ENCODE peak calls at places on chromosomes 4 and X, in four cellular contexts. One of them, this sample, is unnamed.

GRCh38 chrX:130103605-130104004 is 6.7 kb downstream of the ELF4 start:
- DNase-seq in GM12878: no peak
- DNase-seq in K562: no peak
- DNase-seq in HepG2: no peak
- DNase-seq in this sample: no peak

GRCh38 chr4:123380728-123381716 is 15.6 kb upstream of the SPRY1 start:
- DNase-seq in GM12878: no peak
- DNase-seq in K562: no peak
- DNase-seq in HepG2: no peak
- DNase-seq in this sample: no peak

GRCh38 chr4:6747690-6748068 is 31.7 kb downstream of the BLOC1S4 start:
- DNase-seq in GM12878: no peak
- DNase-seq in K562: no peak
- DNase-seq in HepG2: no peak
- DNase-seq in this sample: no peak

GRCh38 chrX:135112096-135112729 is 8.1 kb downstream of the ETDB start:
- DNase-seq in GM12878: no peak
- DNase-seq in K562: peak; percentile 41
- DNase-seq in HepG2: no peak
- DNase-seq in this sample: peak; percentile 32

GRCh38 chrX:13023526-13024469 is 20.6 kb downstream of the FAM9C start:
- DNase-seq in GM12878: no peak
- DNase-seq in K562: no peak
- DNase-seq in HepG2: no peak
- DNase-seq in this sample: no peak

GRCh38 chrX:129318375-129318774 is 204.9 kb downstream of the SMARCA1 start:
- DNase-seq in GM12878: no peak
- DNase-seq in K562: peak; percentile 1
- DNase-seq in HepG2: peak; percentile 21
- DNase-seq in this sample: peak; percentile 15

GRCh38 chr4:7124643-7125442 is 57.0 kb upstream of the GRPEL1 start:
- DNase-seq in GM12878: no peak
- DNase-seq in K562: peak; percentile 34
- DNase-seq in HepG2: peak; percentile 8
- DNase-seq in this sample: no peak

GRCh38 chr4:135418353-135418752 is 1216.8 kb upstream of the PABPC4L start:
- DNase-seq in GM12878: no peak
- DNase-seq in K562: no peak
- DNase-seq in HepG2: peak; percentile 3
- DNase-seq in this sample: peak; percentile 37

GRCh38 chr4:15653864-15654391 is 1.2 kb downstream of the FBXL5 start:
- DNase-seq in GM12878: no peak
- DNase-seq in K562: peak; percentile 80
- DNase-seq in HepG2: peak; percentile 31
- DNase-seq in this sample: no peak

GRCh38 chr4:2424581-2424980 is 5.8 kb downstream of the CFAP99 start:
- DNase-seq in GM12878: no peak
- DNase-seq in K562: no peak
- DNase-seq in HepG2: no peak
- DNase-seq in this sample: no peak

GRCh38 chr4:5956285-5957021 is 61.8 kb downstream of the C4orf50 start:
- DNase-seq in GM12878: no peak
- DNase-seq in K562: no peak
- DNase-seq in HepG2: peak; percentile 11
- DNase-seq in this sample: no peak

GRCh38 chrX:123878177-123878576 is 18.3 kb downstream of the XIAP start:
- DNase-seq in GM12878: no peak
- DNase-seq in K562: no peak
- DNase-seq in HepG2: no peak
- DNase-seq in this sample: no peak

GRCh38 chr4:7769936-7770674 is 169.6 kb downstream of the AFAP1 start:
- DNase-seq in GM12878: no peak
- DNase-seq in K562: no peak
- DNase-seq in HepG2: peak; percentile 53
- DNase-seq in this sample: no peak

GRCh38 chr4:78922207-78922606 is 17.0 kb downstream of the PAQR3 start:
- DNase-seq in GM12878: no peak
- DNase-seq in K562: no peak
- DNase-seq in HepG2: no peak
- DNase-seq in this sample: no peak

GRCh38 chr4:94690851-94691254 is 66.9 kb upstream of the BMPR1B start:
- DNase-seq in GM12878: no peak
- DNase-seq in K562: no peak
- DNase-seq in HepG2: no peak
- DNase-seq in this sample: no peak

GRCh38 chr4:47337893-47338292 is 125.6 kb downstream of the COMMD8 start:
- DNase-seq in GM12878: no peak
- DNase-seq in K562: no peak
- DNase-seq in HepG2: no peak
- DNase-seq in this sample: no peak

GRCh38 chrX:135421932-135422809 is at the start of gene SMIM10L2A:
- DNase-seq in GM12878: no peak
- DNase-seq in K562: no peak
- DNase-seq in HepG2: no peak
- DNase-seq in this sample: no peak

GRCh38 chrX:99795495-99795894 is 614.6 kb downstream of the PCDH19 start:
- DNase-seq in GM12878: no peak
- DNase-seq in K562: no peak
- DNase-seq in HepG2: no peak
- DNase-seq in this sample: no peak

GRCh38 chr4:4969298-4969697 is 50.0 kb downstream of the CYTL1 start:
- DNase-seq in GM12878: no peak
- DNase-seq in K562: peak; percentile 20
- DNase-seq in HepG2: no peak
- DNase-seq in this sample: peak; percentile 22

GRCh38 chrX:69551421-69552009 is 47.4 kb downstream of the NALF2 start:
- DNase-seq in GM12878: no peak
- DNase-seq in K562: no peak
- DNase-seq in HepG2: peak; percentile 28
- DNase-seq in this sample: no peak

GRCh38 chr4:118716304-118716703 is 31.1 kb downstream of the METTL14 start:
- DNase-seq in GM12878: no peak
- DNase-seq in K562: no peak
- DNase-seq in HepG2: no peak
- DNase-seq in this sample: no peak

GRCh38 chr4:155569960-155570515 is 96.6 kb upstream of the GUCY1A1 start:
- DNase-seq in GM12878: no peak
- DNase-seq in K562: no peak
- DNase-seq in HepG2: no peak
- DNase-seq in this sample: no peak

GRCh38 chr4:147325566-147325965 is 155.3 kb upstream of the EDNRA start:
- DNase-seq in GM12878: no peak
- DNase-seq in K562: no peak
- DNase-seq in HepG2: no peak
- DNase-seq in this sample: no peak

GRCh38 chr4:187176261-187176910 is 452.7 kb upstream of the FAT1 start:
- DNase-seq in GM12878: no peak
- DNase-seq in K562: no peak
- DNase-seq in HepG2: no peak
- DNase-seq in this sample: no peak

GRCh38 chr4:168908093-168908492 is 102.0 kb downstream of the CBR4 start:
- DNase-seq in GM12878: no peak
- DNase-seq in K562: no peak
- DNase-seq in HepG2: no peak
- DNase-seq in this sample: no peak

GRCh38 chrX:11438767-11439166 is 145.6 kb downstream of the AMELX start:
- DNase-seq in GM12878: no peak
- DNase-seq in K562: no peak
- DNase-seq in HepG2: no peak
- DNase-seq in this sample: no peak

GRCh38 chrX:11435568-11435967 is 142.4 kb downstream of the AMELX start:
- DNase-seq in GM12878: no peak
- DNase-seq in K562: no peak
- DNase-seq in HepG2: no peak
- DNase-seq in this sample: no peak

GRCh38 chrX:11434607-11435006 is 141.4 kb downstream of the AMELX start:
- DNase-seq in GM12878: no peak
- DNase-seq in K562: no peak
- DNase-seq in HepG2: no peak
- DNase-seq in this sample: no peak

GRCh38 chrX:11438380-11438723 is 145.1 kb downstream of the AMELX start:
- DNase-seq in GM12878: no peak
- DNase-seq in K562: no peak
- DNase-seq in HepG2: no peak
- DNase-seq in this sample: no peak

DNA sequence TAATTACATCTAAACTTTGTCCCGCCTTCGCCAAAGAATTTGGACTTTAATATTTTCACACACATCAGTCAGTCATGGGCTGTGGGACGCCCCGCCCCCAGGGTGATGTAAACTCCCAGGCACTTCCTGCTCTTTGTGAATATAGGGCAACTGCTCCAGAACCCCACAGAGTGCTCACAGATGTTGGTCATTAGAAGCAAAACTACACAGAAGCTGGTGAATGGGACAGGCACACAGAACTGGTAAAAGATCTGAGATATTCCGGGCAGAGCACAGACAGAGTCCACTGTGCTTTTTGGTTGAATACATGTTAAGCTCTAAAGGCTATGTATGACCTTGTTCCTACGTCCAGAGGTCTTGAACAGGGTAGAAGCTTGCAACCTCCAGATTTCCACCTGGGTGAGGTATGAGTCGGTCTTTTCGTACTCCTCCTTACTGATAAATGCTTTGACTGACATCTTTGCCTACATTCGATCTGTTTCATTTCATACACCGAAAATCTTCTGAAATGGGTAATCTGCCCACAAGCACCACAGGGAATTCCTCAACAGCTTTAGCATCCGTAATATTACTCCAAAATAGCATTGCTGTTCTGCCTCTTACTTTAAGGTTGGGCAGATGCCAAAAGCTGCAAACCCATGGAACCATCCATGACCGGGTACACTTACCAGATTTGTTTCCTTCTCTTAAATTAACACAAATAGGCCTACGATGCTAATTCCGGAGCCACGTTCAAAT is 144.6 kb downstream of the AMELX start:
- DNase-seq in GM12878: no peak
- DNase-seq in K562: peak; percentile 81
- DNase-seq in HepG2: peak; percentile 19
- DNase-seq in this sample: no peak
- TF ChIP-seq REST in GM12878: no peak
- TF ChIP-seq REST in K562: no peak
- TF ChIP-seq REST in HepG2: no peak
- TF ChIP-seq REST in this sample: no peak

GRCh38 chr4:144710526-144710912 is 64.6 kb downstream of the HHIP start:
- DNase-seq in GM12878: no peak
- DNase-seq in K562: no peak
- DNase-seq in HepG2: no peak
- DNase-seq in this sample: no peak

GRCh38 chr4:144711685-144712456 is 65.9 kb downstream of the HHIP start:
- DNase-seq in GM12878: no peak
- DNase-seq in K562: no peak
- DNase-seq in HepG2: no peak
- DNase-seq in this sample: no peak

GRCh38 chr4:144709159-144709558 is 63.2 kb downstream of the HHIP start:
- DNase-seq in GM12878: no peak
- DNase-seq in K562: no peak
- DNase-seq in HepG2: no peak
- DNase-seq in this sample: peak; percentile 43

GRCh38 chr4:144712775-144713174 is 66.8 kb downstream of the HHIP start:
- DNase-seq in GM12878: no peak
- DNase-seq in K562: no peak
- DNase-seq in HepG2: no peak
- DNase-seq in this sample: no peak

DNA sequence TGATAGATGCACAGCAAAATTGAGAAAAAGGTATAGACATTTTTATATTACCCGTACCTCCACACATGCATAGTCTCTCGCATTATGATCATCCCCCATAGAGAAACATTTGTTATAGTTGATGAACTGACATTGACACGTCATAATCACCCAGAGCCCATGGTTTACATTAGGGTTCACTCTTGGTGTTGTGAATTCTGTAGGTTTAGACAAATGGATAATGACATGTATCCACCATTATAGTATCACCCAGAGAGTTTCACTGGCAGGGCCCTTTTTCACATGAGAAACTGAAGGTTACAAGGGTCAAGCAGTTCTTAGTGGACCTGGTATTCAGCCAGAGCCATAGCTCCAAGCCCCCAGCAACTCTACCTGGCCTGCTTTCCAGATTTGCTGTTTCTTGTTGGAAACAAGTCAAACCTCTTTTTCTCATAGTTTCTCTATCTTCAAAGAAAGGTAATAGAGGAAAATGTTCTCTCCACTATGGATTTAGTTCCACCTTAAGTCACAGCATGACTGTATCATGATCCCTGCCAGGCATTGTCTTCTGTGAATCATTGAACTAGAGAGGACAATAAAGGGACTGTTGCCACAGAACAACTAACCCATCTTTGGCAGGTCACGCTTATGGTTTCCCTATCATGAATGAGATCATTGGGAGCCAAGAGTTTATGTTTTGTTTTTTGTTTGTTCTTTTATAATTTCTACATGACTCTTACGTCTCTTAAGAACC is 64.0 kb downstream of the HHIP start:
- DNase-seq in GM12878: no peak
- DNase-seq in K562: no peak
- DNase-seq in HepG2: no peak
- DNase-seq in this sample: peak; percentile 81
- TF ChIP-seq ZNF274 in GM12878: no peak
- TF ChIP-seq ZNF274 in K562: no peak
- TF ChIP-seq ZNF274 in HepG2: no peak
- TF ChIP-seq ZNF274 in this sample: no peak

GRCh38 chr4:153232768-153233167 is 28.5 kb downstream of the TRIM2 start:
- DNase-seq in GM12878: no peak
- DNase-seq in K562: peak; percentile 32
- DNase-seq in HepG2: peak; percentile 39
- DNase-seq in this sample: peak; percentile 27
- TF ChIP-seq REST in GM12878: no peak
- TF ChIP-seq REST in K562: no peak
- TF ChIP-seq REST in HepG2: no peak
- TF ChIP-seq REST in this sample: no peak

GRCh38 chr4:120056249-120056648 is 10.4 kb downstream of the MAD2L1 start:
- DNase-seq in GM12878: no peak
- DNase-seq in K562: no peak
- DNase-seq in HepG2: no peak
- DNase-seq in this sample: no peak

GRCh38 chr4:120057416-120057815 is 9.2 kb downstream of the MAD2L1 start:
- DNase-seq in GM12878: no peak
- DNase-seq in K562: no peak
- DNase-seq in HepG2: no peak
- DNase-seq in this sample: no peak

GRCh38 chr4:120053916-120054315 is 12.7 kb downstream of the MAD2L1 start:
- DNase-seq in GM12878: no peak
- DNase-seq in K562: no peak
- DNase-seq in HepG2: no peak
- DNase-seq in this sample: no peak

GRCh38 chr4:120055795-120056194 is 10.9 kb downstream of the MAD2L1 start:
- DNase-seq in GM12878: no peak
- DNase-seq in K562: no peak
- DNase-seq in HepG2: no peak
- DNase-seq in this sample: no peak

DNA sequence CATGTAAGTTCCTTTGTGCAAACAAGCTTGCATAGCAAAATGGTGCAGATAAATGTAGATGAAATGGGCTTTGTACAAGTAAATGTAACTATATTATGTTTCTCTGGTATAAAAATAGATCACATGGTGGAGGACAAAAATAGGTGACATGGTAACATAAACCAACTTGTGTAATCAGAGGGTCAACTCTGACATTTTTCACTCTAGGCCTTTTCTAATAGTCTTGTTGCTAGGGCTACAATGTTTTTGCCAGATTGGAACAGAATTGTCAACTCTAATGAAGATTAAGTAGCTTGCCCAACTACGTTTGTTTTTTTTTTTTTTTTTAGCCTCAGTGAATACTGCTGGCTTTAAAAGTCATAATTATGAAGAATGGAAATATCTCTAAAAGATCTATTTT is 11.5 kb downstream of the MAD2L1 start:
- DNase-seq in GM12878: no peak
- DNase-seq in K562: no peak
- DNase-seq in HepG2: no peak
- DNase-seq in this sample: no peak
- TF ChIP-seq ZNF274 in GM12878: no peak
- TF ChIP-seq ZNF274 in K562: no peak
- TF ChIP-seq ZNF274 in HepG2: no peak
- TF ChIP-seq ZNF274 in this sample: no peak

This sample was measured in HCT116.